ENCODE peak calls at places on chromosomes 1 and 21, in eight cellular contexts. U, X, I, Z, E, M, P and S are unnamed samples.

GRCh38 chr1:24484208-24484607 is 18.4 kb upstream of the RCAN3 start:
- DNase-seq in I (no peak), E (no peak), U (no peak), P (no peak), M (no peak), Z (no peak), X (no peak), S (no peak)

GRCh38 chr1:26754086-26754874 is 33.5 kb upstream of the PIGV start:
- DNase-seq in E (no peak), U (no peak), Z (no peak), I (no peak), P (no peak), X (no peak), M (no peak), S (peak)

GRCh38 chr1:177255411-177255810 is 84.7 kb downstream of the BRINP2 start:
- DNase-seq in E (no peak), I (no peak), P (no peak), M (no peak), X (no peak), Z (peak), U (no peak), S (peak)

GRCh38 chr1:108644984-108645383 is 15.9 kb downstream of the HENMT1 start:
- DNase-seq in U (peak), P (peak), E (no peak), M (no peak), Z (no peak), X (no peak), I (no peak), S (no peak)

GRCh38 chr1:25080294-25081209 is 150.5 kb upstream of the RUNX3 start:
- DNase-seq in X (peak), I (no peak), E (no peak), Z (peak), M (peak), P (no peak), U (no peak), S (no peak)

GRCh38 chr1:45103534-45103933 is 91.5 kb downstream of the UROD start:
- DNase-seq in U (no peak), E (no peak), Z (no peak), P (no peak), X (no peak), I (no peak), M (no peak), S (no peak)

GRCh38 chr1:55727010-55727409 is 511.8 kb upstream of the USP24 start:
- DNase-seq in E (peak), I (no peak), U (no peak), X (peak), Z (peak), M (no peak), P (no peak), S (no peak)

GRCh38 chr1:33305016-33305415 is 15.9 kb downstream of the A3GALT2 start:
- DNase-seq in P (no peak), E (no peak), I (no peak), Z (no peak), M (no peak), X (no peak), U (no peak), S (no peak)

GRCh38 chr1:228993106-228993505 is 257.8 kb downstream of the RHOU start:
- DNase-seq in I (no peak), M (peak), P (no peak), E (no peak), X (no peak), U (no peak), Z (no peak), S (no peak)

GRCh38 chr1:208189716-208190115 is 54.5 kb downstream of the PLXNA2 start:
- DNase-seq in I (no peak), U (no peak), M (no peak), X (peak), P (no peak), E (no peak), Z (no peak), S (no peak)

GRCh38 chr1:48608882-48609281 is 136.9 kb upstream of the SPATA6 start:
- DNase-seq in I (no peak), M (no peak), X (no peak), P (no peak), E (no peak), U (no peak), Z (no peak), S (no peak)

GRCh38 chr21:41655259-41655658 is 111.6 kb downstream of the RIPK4 start:
- DNase-seq in I (no peak), M (no peak), P (no peak), X (no peak), Z (no peak), U (no peak), E (no peak), S (no peak)

GRCh38 chr1:203185585-203185984 is 919 bp downstream of the CHI3L1 start:
- DNase-seq in E (no peak), U (no peak), P (no peak), X (no peak), I (no peak), M (no peak), Z (no peak), S (no peak)

GRCh38 chr1:220877348-220878095 is 1.7 kb upstream of the HLX start:
- DNase-seq in P (no peak), X (no peak), I (no peak), M (no peak), E (no peak), Z (peak), U (no peak), S (no peak)

GRCh38 chr1:25556791-25557476 is 13.5 kb downstream of the LDLRAP1 start:
- DNase-seq in X (peak), Z (peak), P (no peak), M (no peak), E (peak), U (peak), I (no peak), S (peak)

GRCh38 chr21:43775795-43776430 is at the start of gene CSTB:
- DNase-seq in P (peak), U (peak), M (peak), X (peak), E (peak), I (peak), Z (peak), S (no peak)

GRCh38 chr1:9427388-9427787 is 111.9 kb upstream of the SLC25A33 start:
- DNase-seq in U (no peak), Z (no peak), E (no peak), I (no peak), X (no peak), M (no peak), P (no peak), S (no peak)

GRCh38 chr1:244164563-244164890 is 113.4 kb downstream of the ZBTB18 start:
- DNase-seq in E (no peak), X (no peak), Z (no peak), I (no peak), P (no peak), U (no peak), M (no peak), S (no peak)

GRCh38 chr21:44006017-44006624 is 6.0 kb upstream of the TRAPPC10 start:
- DNase-seq in I (no peak), E (peak), U (no peak), X (peak), Z (peak), M (no peak), P (no peak), S (peak)

GRCh38 chr1:188237573-188238353 is 1409.0 kb downstream of the PLA2G4A start:
- DNase-seq in U (no peak), Z (peak), X (peak), P (no peak), E (peak), M (no peak), I (no peak), S (peak)

GRCh38 chr21:32370971-32371766 is 21.6 kb downstream of the URB1 start:
- DNase-seq in E (no peak), X (no peak), I (no peak), P (no peak), U (no peak), Z (no peak), M (no peak), S (no peak)

GRCh38 chr1:11535761-11536572 is 57.0 kb downstream of the DISP3 start:
- DNase-seq in E (no peak), P (no peak), M (no peak), U (no peak), X (peak), I (peak), Z (no peak), S (no peak)

GRCh38 chr21:46212721-46213484 is 15.7 kb downstream of the LSS start:
- DNase-seq in I (no peak), M (no peak), Z (no peak), E (no peak), U (no peak), X (no peak), P (no peak), S (no peak)

GRCh38 chr1:117067528-117068370 is 7.6 kb downstream of the TTF2 start:
- DNase-seq in I (peak), P (no peak), U (peak), M (peak), E (no peak), X (peak), Z (peak), S (no peak)

GRCh38 chr1:84720275-84720780 is 30.1 kb upstream of the SSX2IP start:
- DNase-seq in M (peak), P (no peak), E (no peak), U (no peak), Z (no peak), X (no peak), I (no peak), S (no peak)

GRCh38 chr1:17141441-17142197 is 22.4 kb upstream of the PADI2 start:
- DNase-seq in P (no peak), M (peak), E (no peak), U (no peak), X (no peak), Z (no peak), I (no peak), S (no peak)

GRCh38 chr21:45550552-45551210 is 8.4 kb upstream of the SLC19A1 start:
- DNase-seq in I (peak), U (peak), E (no peak), M (peak), X (no peak), Z (no peak), P (no peak), S (no peak)

GRCh38 chr1:66250483-66250882 is 283.5 kb upstream of the SGIP1 start:
- DNase-seq in E (no peak), X (no peak), P (no peak), Z (peak), U (no peak), I (no peak), M (no peak), S (no peak)

GRCh38 chr1:168134132-168135041 is 2.3 kb downstream of the GPR161 start:
- DNase-seq in Z (no peak), I (no peak), E (no peak), M (no peak), U (no peak), X (no peak), P (no peak), S (no peak)

GRCh38 chr21:42654913-42655796 is 1.7 kb downstream of the PDE9A start:
- DNase-seq in Z (no peak), M (no peak), I (no peak), X (no peak), E (no peak), U (peak), P (no peak), S (no peak)

GRCh38 chr1:221394011-221394544 is 347.8 kb downstream of the DUSP10 start:
- DNase-seq in E (peak), M (no peak), I (no peak), Z (peak), P (no peak), X (peak), U (no peak), S (no peak)